ENCODE peak calls at places on chromosomes 1 and 21, in four cellular contexts. C is neuronal stem cell, X is mesenchymal stem cell, I is H1. B is an unnamed sample.
A peak's percentile ranks its signal among the peaks of the same experiment; 100 is the strongest.

GRCh38 chr1:31669433-31669785 is 24.7 kb upstream of the PEF1 start:
- DNase-seq in C (no peak), I (no peak), X (no peak), B (no peak)

GRCh38 chr1:113109908-113110554 is 37.0 kb downstream of the LRIG2 start:
- DNase-seq in I (no peak), X (peak; percentile 95), C (no peak), B (no peak)

GRCh38 chr1:93694039-93694438 is 12.4 kb upstream of the BCAR3 start:
- DNase-seq in I (no peak), C (no peak), X (no peak), B (no peak)

GRCh38 chr1:163379801-163380200 is 58.0 kb downstream of the NUF2 start:
- DNase-seq in C (no peak), I (no peak), X (no peak), B (no peak)

GRCh38 chr1:28811766-28812668 is at the start of gene OPRD1:
- DNase-seq in I (no peak), X (no peak), C (no peak), B (no peak)

GRCh38 chr1:28877132-28877781 is 37.1 kb upstream of the EPB41 start:
- DNase-seq in X (peak; percentile 67), C (peak; percentile 81), I (no peak), B (peak; percentile 82)

GRCh38 chr1:3943806-3944620 is 43.9 kb upstream of the C1orf174 start:
- DNase-seq in X (no peak), C (no peak), I (no peak), B (no peak)

GRCh38 chr1:202113690-202114300 is 8.9 kb upstream of the GPR37L1 start:
- DNase-seq in X (no peak), I (no peak), C (no peak), B (no peak)

GRCh38 chr1:153490272-153491051 is 30.0 kb upstream of the S100A7 start:
- DNase-seq in X (peak; percentile 58), C (no peak), I (no peak), B (no peak)

GRCh38 chr1:153494976-153495535 is 34.6 kb upstream of the S100A7 start:
- DNase-seq in I (peak; percentile 82), X (peak; percentile 70), C (peak; percentile 84), B (peak; percentile 95)

GRCh38 chr1:153488731-153489130 is 28.3 kb upstream of the S100A7 start:
- DNase-seq in C (no peak), X (no peak), I (no peak), B (no peak)

GRCh38 chr1:153495536-153495935 is 35.1 kb upstream of the S100A7 start:
- DNase-seq in C (no peak), I (no peak), X (no peak), B (no peak)

GRCh38 chr1:153493343-153493960 is 33.0 kb upstream of the S100A7 start:
- DNase-seq in X (peak; percentile 37), C (no peak), I (no peak), B (no peak)
- H2AFZ ChIP-seq in X (no peak overlapping the region), C (no peak overlapping the region), I (no peak overlapping the region), B (no peak overlapping the region)

DNA sequence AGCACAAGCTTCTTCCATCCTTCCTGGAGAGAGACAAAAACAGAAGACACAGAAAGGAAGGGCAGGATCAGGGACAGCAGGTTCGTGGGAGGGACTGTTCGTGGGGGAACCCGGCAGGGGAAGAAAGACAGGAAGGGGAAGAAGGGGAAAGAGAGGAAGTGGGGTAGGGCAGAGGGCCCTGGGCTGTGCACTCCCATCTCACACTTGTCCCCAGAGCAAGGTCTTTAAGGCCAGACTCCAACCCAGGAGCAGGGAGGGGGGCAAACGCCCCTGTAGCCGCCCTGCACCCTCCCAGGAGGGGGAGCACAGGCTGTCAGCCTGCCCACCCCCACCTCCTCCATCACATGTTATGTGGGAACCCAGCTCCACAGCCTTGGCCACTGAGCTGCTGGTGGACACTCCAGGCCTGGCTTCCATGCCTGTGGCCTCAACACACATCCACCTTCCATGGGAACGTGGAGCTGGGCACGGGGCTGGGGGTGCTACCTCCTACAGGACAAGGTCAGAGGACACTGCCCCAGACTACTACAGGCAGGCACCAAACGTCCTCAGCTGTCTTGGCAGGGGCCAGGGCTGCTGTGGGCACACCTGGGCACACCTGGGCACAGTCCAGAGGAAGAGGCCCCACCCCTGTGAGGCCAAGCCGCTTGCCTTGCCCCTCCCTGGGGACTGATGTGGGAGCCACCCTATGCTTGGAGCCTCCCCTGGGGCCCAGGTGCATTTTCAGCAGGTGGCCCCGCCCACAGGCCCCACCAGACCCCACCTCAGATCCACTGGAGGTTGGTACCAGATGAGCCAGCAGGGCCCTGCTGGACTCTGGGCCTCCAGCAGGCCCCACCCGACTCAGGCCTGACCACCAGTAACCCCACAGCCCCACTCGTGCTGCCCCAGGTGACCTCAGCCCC is 9.2 kb downstream of the SLC19A1 start:
- DNase-seq in C (no peak), X (no peak), I (no peak), B (no peak)
- H2BK12ac ChIP-seq in C (no peak overlapping the region), X (no peak overlapping the region), I (no peak overlapping the region), B (no peak overlapping the region)

GRCh38 chr1:8344893-8345507 is 27.1 kb downstream of the SLC45A1 start:
- DNase-seq in X (no peak), I (no peak), C (no peak), B (peak; percentile 23)
- H2AFZ ChIP-seq in X (no peak overlapping the region), I (no peak overlapping the region), C (no peak overlapping the region), B (no peak overlapping the region)

GRCh38 chr1:56285554-56286402 is 293.6 kb downstream of the PLPP3 start:
- DNase-seq in I (no peak), X (no peak), C (no peak), B (no peak)
- H2BK12ac ChIP-seq in I (no peak overlapping the region), X (no peak overlapping the region), C (no peak overlapping the region), B (no peak overlapping the region)

B was measured in H9.